ENCODE peak calls at places on chromosomes 13 and 19, in four cellular contexts. O is transverse colon, G is SK-N-SH, M is A549. A is an unnamed sample.

GRCh38 chr19:7152568-7152967 is 83.1 kb downstream of the ZNF557 start:
- DNase-seq in O (no peak), M (peak; percentile 37), G (peak; percentile 26), A (no peak)

GRCh38 chr19:42189133-42189532 is 28.3 kb downstream of the DEDD2 start:
- DNase-seq in M (no peak), G (no peak), O (no peak), A (no peak)

GRCh38 chr13:42720116-42720857 is 61.1 kb upstream of the FAM216B start:
- DNase-seq in G (no peak), O (peak; percentile 55), M (peak; percentile 81), A (peak; percentile 50)

GRCh38 chr19:10327793-10328192 is 5.5 kb downstream of the RAVER1 start:
- DNase-seq in M (no peak), G (no peak), O (no peak), A (no peak)

GRCh38 chr13:77981191-77981925 is 62.7 kb upstream of the EDNRB start:
- DNase-seq in M (no peak), O (no peak), G (no peak), A (no peak)

GRCh38 chr19:53903055-53903680 is 5.9 kb upstream of the CACNG7 start:
- DNase-seq in G (no peak), O (no peak), M (peak; percentile 64), A (no peak)

GRCh38 chr19:29450306-29450705 is 75.5 kb upstream of the VSTM2B start:
- DNase-seq in O (no peak), G (no peak), M (no peak), A (no peak)

GRCh38 chr19:8367327-8368001 is 3.5 kb downstream of the ANGPTL4 start:
- DNase-seq in M (peak; percentile 79), G (peak; percentile 95), O (peak; percentile 87), A (peak; percentile 93)

GRCh38 chr19:17725422-17726078 is 6.3 kb downstream of the MAP1S start:
- DNase-seq in O (no peak), M (no peak), G (peak; percentile 67), A (no peak)

GRCh38 chr13:70795484-70795883 is 687.2 kb upstream of the KLHL1 start:
- DNase-seq in G (peak; percentile 4), M (no peak), O (no peak), A (no peak)

GRCh38 chr19:2462635-2463421 is 6.1 kb upstream of the LMNB2 start:
- DNase-seq in O (peak; percentile 82), M (peak; percentile 96), G (peak; percentile 84), A (peak; percentile 93)

GRCh38 chr13:109784590-109785140 is 1.7 kb downstream of the IRS2 start:
- DNase-seq in G (peak; percentile 88), M (peak; percentile 79), O (peak; percentile 80), A (peak; percentile 86)

GRCh38 chr19:29497686-29498436 is 27.9 kb upstream of the VSTM2B start:
- DNase-seq in O (no peak), G (no peak), M (no peak), A (peak; percentile 12)

GRCh38 chr13:95002968-95003813 is 290.8 kb upstream of the SOX21 start:
- DNase-seq in G (peak; percentile 57), M (no peak), O (no peak), A (no peak)

GRCh38 chr13:33349314-33349995 is 63.9 kb upstream of the STARD13 start:
- DNase-seq in O (peak; percentile 31), G (no peak), M (no peak), A (peak; percentile 25)

GRCh38 chr13:80047406-80047805 is 293.5 kb downstream of the SPRY2 start:
- DNase-seq in O (no peak), G (no peak), M (no peak), A (no peak)

GRCh38 chr19:17236414-17236716 is 9.4 kb downstream of the NR2F6 start:
- DNase-seq in M (no peak), G (no peak), O (peak; percentile 55), A (no peak)

GRCh38 chr13:76425930-76426329 is 460.3 kb downstream of the KCTD12 start:
- DNase-seq in O (no peak), M (no peak), G (no peak), A (no peak)

GRCh38 chr13:109707044-109707794 is 79.2 kb downstream of the IRS2 start:
- DNase-seq in O (no peak), M (no peak), G (no peak), A (no peak)

GRCh38 chr13:110465696-110466095 is 95.8 kb downstream of the RAB20 start:
- DNase-seq in G (no peak), O (no peak), M (no peak), A (no peak)

GRCh38 chr13:52001120-52001731 is 10.0 kb downstream of the ATP7B start:
- DNase-seq in M (peak; percentile 40), G (peak; percentile 64), O (no peak), A (no peak)

GRCh38 chr13:94416454-94417080 is 62.9 kb downstream of the DCT start:
- DNase-seq in G (peak; percentile 24), M (peak; percentile 32), O (no peak), A (no peak)

GRCh38 chr19:7533925-7534480 is 1.5 kb upstream of the PNPLA6 start:
- DNase-seq in G (peak; percentile 95), M (peak; percentile 88), O (peak; percentile 91), A (peak; percentile 91)

GRCh38 chr13:73171242-73171641 is 112.4 kb downstream of the KLF5 start:
- DNase-seq in M (no peak), G (no peak), O (peak; percentile 63), A (no peak)

GRCh38 chr13:38755792-38756191 is 68.9 kb downstream of the FREM2 start:
- DNase-seq in O (no peak), G (no peak), M (no peak), A (no peak)

GRCh38 chr19:49560358-49560900 is 19.9 kb downstream of the NOSIP start:
- DNase-seq in O (peak; percentile 49), M (no peak), G (no peak), A (no peak)

GRCh38 chr13:44373601-44374347 is at the start of gene SERP2:
- DNase-seq in M (no peak), G (peak; percentile 97), O (no peak), A (peak; percentile 51)

GRCh38 chr19:32781280-32781679 is 61.7 kb downstream of the TDRD12 start:
- DNase-seq in M (no peak), G (no peak), O (no peak), A (no peak)

GRCh38 chr19:16327911-16328823 is 3.5 kb downstream of the KLF2 start:
- DNase-seq in G (no peak), O (peak; percentile 75), M (peak; percentile 32), A (peak; percentile 75)

GRCh38 chr13:41059466-41059865 is 1.8 kb upstream of the WBP4 start:
- DNase-seq in G (peak; percentile 23), O (no peak), M (no peak), A (no peak)

GRCh38 chr19:47813304-47813994 is 8.3 kb upstream of the CRX start:
- DNase-seq in M (peak; percentile 85), G (peak; percentile 86), O (peak; percentile 81), A (peak; percentile 68)

GRCh38 chr13:110319774-110320509 is 12.9 kb downstream of the COL4A2 start:
- DNase-seq in M (peak; percentile 75), O (no peak), G (no peak), A (no peak)

GRCh38 chr19:6536138-6536671 is 5.4 kb downstream of the TNFSF9 start:
- DNase-seq in M (peak; percentile 88), O (peak; percentile 74), G (peak; percentile 88), A (no peak)

GRCh38 chr13:67224148-67224846 is 5.8 kb downstream of the PCDH9 start:
- DNase-seq in M (peak; percentile 88), G (peak; percentile 62), O (peak; percentile 64), A (peak; percentile 70)

GRCh38 chr13:59416561-59416960 is 747.2 kb downstream of the DIAPH3 start:
- DNase-seq in G (no peak), M (no peak), O (no peak), A (no peak)

GRCh38 chr13:106916329-106916728 is 348.4 kb upstream of the ARGLU1 start:
- DNase-seq in G (no peak), O (no peak), M (no peak), A (no peak)

DNA sequence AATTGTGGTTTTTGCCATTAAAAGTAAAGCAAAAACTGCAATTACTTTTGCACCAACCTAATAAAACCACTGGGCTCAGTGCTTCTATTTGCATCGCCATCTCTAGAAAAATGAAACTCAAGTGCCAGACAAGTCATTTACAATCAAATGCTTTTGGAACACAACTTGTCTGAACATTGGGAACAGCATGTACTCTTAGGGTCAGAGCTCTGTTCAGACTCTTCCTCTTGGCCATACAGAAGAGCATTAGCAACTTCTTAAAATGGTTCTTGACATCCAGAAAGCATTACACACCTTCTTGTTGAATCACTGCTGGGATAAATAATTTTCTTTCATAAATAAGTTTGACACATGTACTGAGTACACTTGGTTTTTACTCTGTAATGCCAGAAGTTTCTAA is 272.5 kb downstream of the DCLK1 start:
- DNase-seq in M (no peak), G (no peak), O (no peak), A (no peak)
- TF ChIP-seq EP300 in M (no peak), G (no peak), O (peak; percentile 96), A (peak; percentile 80)

GRCh38 chr19:5339470-5339949 is 1.1 kb downstream of the PTPRS start:
- DNase-seq in G (peak; percentile 79), M (no peak), O (no peak), A (no peak)

GRCh38 chr19:5339950-5340636 is 519 bp downstream of the PTPRS start:
- DNase-seq in O (no peak), G (peak; percentile 87), M (no peak), A (peak; percentile 12)

GRCh38 chr19:5337886-5338595 is 2.6 kb downstream of the PTPRS start:
- DNase-seq in O (no peak), G (no peak), M (no peak), A (no peak)

GRCh38 chr19:5337126-5337525 is 3.5 kb downstream of the PTPRS start:
- DNase-seq in M (no peak), O (no peak), G (no peak), A (no peak)

GRCh38 chr19:5338661-5339469 is 1.7 kb downstream of the PTPRS start:
- DNase-seq in M (no peak), G (peak; percentile 81), O (no peak), A (no peak)
- H3K4me3 ChIP-seq in M (peak overlapping the region; percentile 100), G (peak overlapping the region; percentile 88), O (no peak overlapping the region), A (no peak overlapping the region)

DNA sequence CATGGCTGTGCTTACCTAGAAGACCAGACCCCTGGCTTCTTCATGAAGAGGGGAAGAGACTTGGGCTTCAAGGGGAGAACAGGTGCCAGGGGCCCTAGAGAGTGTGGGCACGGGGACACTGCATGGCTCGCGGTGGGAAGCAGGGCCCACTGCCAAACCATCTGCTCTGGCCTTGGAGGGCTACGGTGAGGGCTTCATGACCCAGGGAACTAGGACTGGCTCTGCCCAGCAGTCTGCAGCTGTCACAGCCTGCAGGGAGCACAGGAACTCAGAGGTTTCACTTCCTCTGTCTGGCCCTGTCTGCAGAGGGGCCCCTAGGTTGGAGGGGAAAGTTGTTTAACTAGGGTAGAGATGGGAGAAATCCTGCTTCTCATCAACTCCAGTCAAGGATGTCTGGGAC is 4.3 kb downstream of the ERCC1 start:
- DNase-seq in G (no peak), M (no peak), O (peak; percentile 61), A (no peak)
- TF ChIP-seq EP300 in G (no peak), M (no peak), O (no peak), A (no peak)

GRCh38 chr19:39405261-39405912 is 1.3 kb upstream of the ZFP36 start:
- DNase-seq in O (no peak), M (peak; percentile 33), G (no peak), A (peak; percentile 62)
- H3K4me3 ChIP-seq in O (no peak overlapping the region), M (no peak overlapping the region), G (no peak overlapping the region), A (no peak overlapping the region)